ENCODE peak calls at places on chromosome 12, in six cellular contexts. T is HL-60, E is IMR-90, R is GM13977, Q is neural crest cell, D is dorsolateral prefrontal cortex. S is an unnamed sample.

GRCh38 chr12:14443531-14443930 is 78.0 kb downstream of the ATF7IP start:
- DNase-seq in Q (no peak), R (no peak), E (peak; percentile 14), T (no peak), D (no peak), S (no peak)

GRCh38 chr12:65643595-65644386 is 180.5 kb upstream of the HMGA2 start:
- DNase-seq in Q (no peak), R (no peak), T (no peak), D (no peak), E (peak; percentile 50), S (no peak)

GRCh38 chr12:96120359-96121100 is 73.6 kb upstream of the ELK3 start:
- DNase-seq in R (peak; percentile 64), Q (no peak), T (peak; percentile 94), D (no peak), E (no peak), S (no peak)

GRCh38 chr12:113136128-113136989 is 798 bp upstream of the RASAL1 start:
- DNase-seq in R (no peak), D (peak; percentile 77), Q (no peak), T (peak; percentile 86), E (no peak), S (no peak)

GRCh38 chr12:119949594-119949993 is 39.4 kb upstream of the BICDL1 start:
- DNase-seq in D (no peak), E (no peak), Q (no peak), R (no peak), T (no peak), S (no peak)

GRCh38 chr12:115473257-115473956 is 789.4 kb upstream of the TBX3 start:
- DNase-seq in T (no peak), R (no peak), Q (no peak), D (no peak), E (no peak), S (no peak)

GRCh38 chr12:29320295-29321090 is 60.5 kb downstream of the ERGIC2 start:
- DNase-seq in R (no peak), E (peak; percentile 93), T (no peak), D (no peak), Q (no peak), S (no peak)

GRCh38 chr12:98745578-98746391 is 100.7 kb downstream of the APAF1 start:
- DNase-seq in R (peak; percentile 30), D (peak; percentile 56), E (peak; percentile 11), T (no peak), Q (no peak), S (no peak)

GRCh38 chr12:79082595-79082994 is 218.0 kb downstream of the SYT1 start:
- DNase-seq in R (no peak), D (no peak), E (no peak), Q (no peak), T (no peak), S (no peak)

GRCh38 chr12:124720019-124720686 is 143.5 kb downstream of the SCARB1 start:
- DNase-seq in D (no peak), Q (no peak), R (no peak), T (no peak), E (peak; percentile 82), S (no peak)

GRCh38 chr12:125983094-125983783 is 918.0 kb downstream of the AACS start:
- DNase-seq in D (no peak), E (no peak), Q (peak; percentile 86), R (no peak), T (no peak), S (peak; percentile 80)

GRCh38 chr12:121323908-121324307 is 27.4 kb upstream of the CAMKK2 start:
- DNase-seq in T (no peak), E (no peak), D (no peak), Q (no peak), R (no peak), S (no peak)

GRCh38 chr12:122052285-122052684 is 26.3 kb upstream of the MLXIP start:
- DNase-seq in D (no peak), Q (no peak), T (peak; percentile 11), R (no peak), E (no peak), S (no peak)

GRCh38 chr12:128570191-128571065 is 253.3 kb downstream of the SLC15A4 start:
- DNase-seq in E (no peak), Q (no peak), D (no peak), R (peak; percentile 33), T (no peak), S (no peak)

GRCh38 chr12:78818487-78818886 is 46.1 kb upstream of the SYT1 start:
- DNase-seq in Q (no peak), D (no peak), E (no peak), R (no peak), T (no peak), S (no peak)

GRCh38 chr12:9040484-9041186 is 51.3 kb downstream of the KLRG1 start:
- DNase-seq in Q (no peak), D (no peak), E (no peak), R (no peak), T (no peak), S (no peak)

GRCh38 chr12:103560604-103561101 is 26.4 kb upstream of the STAB2 start:
- DNase-seq in D (no peak), Q (no peak), T (no peak), E (peak; percentile 98), R (no peak), S (no peak)

GRCh38 chr12:109724321-109724892 is 10.8 kb downstream of the FAM222A start:
- DNase-seq in T (no peak), Q (no peak), D (no peak), E (no peak), R (no peak), S (no peak)

GRCh38 chr12:6430124-6430989 is 14.4 kb upstream of the CD27 start:
- DNase-seq in R (no peak), D (no peak), E (peak; percentile 96), T (peak; percentile 87), Q (no peak), S (peak; percentile 45)

GRCh38 chr12:119505001-119505400 is 88.6 kb upstream of the TMEM233 start:
- DNase-seq in D (no peak), T (no peak), R (no peak), Q (no peak), E (no peak), S (no peak)

GRCh38 chr12:47772094-47772660 is 861 bp upstream of the SLC48A1 start:
- DNase-seq in T (no peak), E (no peak), D (no peak), R (no peak), Q (no peak), S (no peak)

GRCh38 chr12:47774664-47775063 is 1.6 kb downstream of the SLC48A1 start:
- DNase-seq in R (no peak), E (no peak), Q (no peak), T (no peak), D (no peak), S (no peak)

GRCh38 chr12:47773858-47774580 is 981 bp downstream of the SLC48A1 start:
- DNase-seq in E (no peak), T (peak; percentile 14), Q (no peak), R (no peak), D (no peak), S (no peak)

GRCh38 chr12:47772738-47773061 is 338 bp upstream of the SLC48A1 start:
- DNase-seq in D (no peak), E (no peak), Q (no peak), T (no peak), R (no peak), S (no peak)

DNA sequence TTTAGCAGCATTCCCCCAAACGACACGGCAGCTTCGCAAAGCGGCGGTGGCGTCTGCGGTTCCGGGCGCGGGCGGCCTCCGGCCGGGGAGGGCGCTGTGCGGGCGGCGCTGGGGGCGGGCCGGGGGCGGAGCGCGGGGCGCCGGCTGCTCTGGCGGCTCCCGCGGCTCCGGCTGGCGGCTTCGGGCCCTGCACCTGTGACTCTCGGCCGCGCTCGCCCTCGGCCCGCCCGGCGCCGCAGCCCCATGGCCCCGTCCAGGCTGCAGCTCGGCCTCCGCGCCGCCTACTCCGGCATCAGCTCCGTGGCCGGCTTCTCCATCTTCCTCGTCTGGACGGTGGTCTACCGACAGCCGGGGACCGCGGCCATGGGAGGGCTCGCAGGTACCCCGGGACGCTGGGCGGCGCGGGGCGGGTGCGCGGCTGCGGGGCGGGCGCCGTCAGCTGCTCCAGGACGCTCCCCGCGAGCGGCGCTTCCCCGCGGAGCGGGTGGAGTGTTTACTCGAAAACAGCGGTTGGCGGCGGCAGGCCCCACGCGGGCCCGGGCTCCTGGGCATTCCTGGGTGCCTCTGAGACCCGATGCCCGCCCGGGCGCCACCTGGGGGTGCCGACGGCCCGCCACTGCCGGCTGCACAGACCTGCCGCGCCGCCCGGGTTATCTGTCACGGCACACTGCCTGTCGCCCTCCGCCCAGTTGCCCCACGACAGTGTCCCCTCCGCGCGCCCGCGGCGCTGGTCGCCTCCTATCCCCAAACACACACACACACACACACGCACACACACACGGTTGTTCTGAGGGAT is at the start of gene SLC48A1:
- DNase-seq in Q (peak; percentile 70), T (peak; percentile 65), D (peak; percentile 89), E (peak; percentile 46), R (peak; percentile 95), S (peak; percentile 73)
- TF ChIP-seq CTCF in Q (peak; percentile 45), T (no peak), D (peak; percentile 50), E (peak; percentile 39), R (peak; percentile 49), S (peak; percentile 28)

GRCh38 chr12:67651380-67651695 is 2.8 kb downstream of the DYRK2 start:
- DNase-seq in Q (no peak), R (peak; percentile 50), E (peak; percentile 59), T (no peak), D (no peak), S (no peak)
- TF ChIP-seq CTCF in Q (peak; percentile 45), R (peak; percentile 24), E (peak; percentile 42), T (no peak), D (no peak), S (no peak)

DNA sequence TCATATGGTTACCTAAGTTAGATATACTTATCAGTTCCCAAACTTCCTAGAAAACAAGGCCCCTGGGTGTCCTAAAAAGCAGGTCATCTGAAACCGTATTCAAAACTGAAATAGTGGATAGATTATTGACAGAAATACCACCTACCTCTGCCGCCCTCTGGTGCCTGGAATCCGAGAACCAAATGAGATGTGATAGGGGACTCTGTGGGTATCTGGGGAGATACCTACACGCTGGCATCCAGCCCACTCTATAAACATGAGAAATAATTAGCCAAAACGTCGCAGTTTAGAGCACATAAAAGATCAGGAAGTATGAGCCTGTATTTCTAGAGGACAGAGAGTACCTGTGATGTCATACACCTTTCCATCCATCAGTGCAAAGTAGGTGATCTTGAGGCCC is 4.4 kb downstream of the ORMDL2 start:
- DNase-seq in Q (no peak), T (no peak), E (no peak), D (no peak), R (no peak), S (no peak)
- TF ChIP-seq CTCF in Q (peak; percentile 49), T (no peak), E (peak; percentile 34), D (no peak), R (no peak), S (no peak)

GRCh38 chr12:88113871-88114270 is 28.0 kb downstream of the CEP290 start:
- DNase-seq in Q (no peak), R (no peak), D (no peak), E (peak; percentile 21), T (no peak), S (no peak)

GRCh38 chr12:88108021-88108420 is 33.9 kb downstream of the CEP290 start:
- DNase-seq in Q (no peak), R (no peak), E (peak; percentile 28), D (no peak), T (no peak), S (no peak)

DNA sequence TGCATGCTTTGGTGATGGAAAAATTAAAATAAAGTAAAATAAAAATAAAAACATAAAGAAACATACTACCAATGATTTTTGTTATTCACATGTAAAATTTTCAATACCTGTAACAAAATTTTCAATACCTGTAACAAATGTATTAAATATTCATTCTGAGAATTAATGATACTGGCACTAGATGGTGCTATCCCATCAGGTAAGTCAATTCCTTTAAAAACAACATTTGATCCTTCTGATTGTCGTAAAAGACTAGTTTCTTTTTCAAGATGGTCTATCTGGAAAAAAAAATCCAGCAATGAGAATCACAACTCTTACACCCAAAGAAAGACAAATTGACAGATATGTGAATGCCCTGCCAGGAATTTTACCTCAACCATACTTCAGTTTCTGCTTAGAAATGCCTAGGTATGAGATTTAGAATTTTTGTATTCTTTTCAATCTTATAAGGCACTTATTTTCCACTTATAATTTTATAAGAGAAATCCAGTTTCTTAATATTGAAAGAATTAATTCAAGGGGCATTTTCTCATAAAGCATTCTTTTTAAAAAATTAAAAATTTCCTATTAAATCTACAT is 30.7 kb downstream of the CEP290 start:
- DNase-seq in T (no peak), R (peak; percentile 33), E (peak; percentile 56), Q (no peak), D (no peak), S (no peak)
- TF ChIP-seq CTCF in T (no peak), R (peak; percentile 38), E (peak; percentile 54), Q (peak; percentile 72), D (peak; percentile 49), S (no peak)

S was measured in mesothelial cell of epicardium.